ENCODE peak calls at places on chromosomes 7 and 10, in five cellular contexts. P is astrocyte of the spinal cord, D is spleen, H is heart left ventricle, R is breast epithelium. L is an unnamed sample.

GRCh38 chr10:11272915-11273389 is 255.3 kb downstream of the CELF2 start:
- DNase-seq in P (no peak), D (no peak), H (no peak), R (no peak), L (no peak)

GRCh38 chr7:28942158-28942557 is 16.0 kb downstream of the TRIL start:
- DNase-seq in P (no peak), D (no peak), H (no peak), R (no peak), L (no peak)

GRCh38 chr10:94287331-94287730 is 75.4 kb downstream of the NOC3L start:
- DNase-seq in P (no peak), D (no peak), H (no peak), R (no peak), L (peak; percentile 50)

GRCh38 chr7:93889261-93889660 is 1.3 kb downstream of the TFPI2 start:
- DNase-seq in P (peak; percentile 80), D (no peak), H (no peak), R (no peak), L (peak; percentile 90)

GRCh38 chr10:126729314-126729871 is 58.9 kb upstream of the C10orf90 start:
- DNase-seq in P (no peak), D (no peak), H (no peak), R (no peak), L (no peak)

GRCh38 chr10:29141761-29142160 is 147.1 kb upstream of the LYZL1 start:
- DNase-seq in P (peak; percentile 46), D (no peak), H (no peak), R (no peak), L (peak; percentile 68)

GRCh38 chr10:103145860-103146466 is 47.1 kb downstream of the NT5C2 start:
- DNase-seq in P (peak; percentile 83), D (no peak), H (peak; percentile 83), R (no peak), L (peak; percentile 94)

GRCh38 chr10:103917326-103918052 is 495 bp downstream of the STN1 start:
- DNase-seq in P (no peak), D (no peak), H (peak; percentile 52), R (peak; percentile 58), L (no peak)

GRCh38 chr10:63466168-63466935 is 575 bp upstream of the JMJD1C start:
- DNase-seq in P (peak; percentile 70), D (peak; percentile 85), H (peak; percentile 53), R (peak; percentile 58), L (peak; percentile 67)

GRCh38 chr10:129755075-129756020 is 208.7 kb downstream of the EBF3 start:
- DNase-seq in P (no peak), D (peak; percentile 54), H (no peak), R (peak; percentile 33), L (no peak)

GRCh38 chr7:18685961-18686360 is 190.4 kb downstream of the HDAC9 start:
- DNase-seq in P (peak; percentile 35), D (no peak), H (no peak), R (no peak), L (peak; percentile 29)

GRCh38 chr7:91596287-91596686 is 284.2 kb downstream of the MTERF1 start:
- DNase-seq in P (no peak), D (no peak), H (no peak), R (no peak), L (no peak)

GRCh38 chr10:68067029-68067428 is 8.1 kb downstream of the HERC4 start:
- DNase-seq in P (no peak), D (no peak), H (no peak), R (no peak), L (no peak)

GRCh38 chr10:66349726-66350125 is 576.1 kb upstream of the LRRTM3 start:
- DNase-seq in P (peak; percentile 65), D (no peak), H (no peak), R (no peak), L (no peak)

GRCh38 chr10:86325158-86325557 is 41.4 kb downstream of the GRID1 start:
- DNase-seq in P (no peak), D (peak; percentile 38), H (no peak), R (no peak), L (no peak)

GRCh38 chr7:121016976-121017375 is 28.5 kb downstream of the CPED1 start:
- DNase-seq in P (peak; percentile 80), D (no peak), H (no peak), R (no peak), L (peak; percentile 80)

GRCh38 chr7:2232766-2233520 is at the start of gene MAD1L1:
- DNase-seq in P (peak; percentile 92), D (peak; percentile 98), H (peak; percentile 91), R (peak; percentile 90), L (peak; percentile 92)

GRCh38 chr7:52719677-52720076 is 315.8 kb upstream of the POM121L12 start:
- DNase-seq in P (peak; percentile 25), D (no peak), H (no peak), R (no peak), L (no peak)

GRCh38 chr7:106883627-106884026 is 18.5 kb downstream of the PIK3CG start:
- DNase-seq in P (no peak), D (no peak), H (no peak), R (no peak), L (no peak)

GRCh38 chr10:76858721-76859120 is 778.9 kb downstream of the KCNMA1 start:
- DNase-seq in P (no peak), D (no peak), H (no peak), R (no peak), L (no peak)

GRCh38 chr7:70480913-70481579 is 650.9 kb upstream of the GALNT17 start:
- DNase-seq in P (peak; percentile 15), D (no peak), H (no peak), R (no peak), L (no peak)

GRCh38 chr10:67308912-67309311 is 383.1 kb downstream of the LRRTM3 start:
- DNase-seq in P (no peak), D (no peak), H (no peak), R (no peak), L (no peak)

GRCh38 chr10:16989826-16990293 is 139.8 kb downstream of the CUBN start:
- DNase-seq in P (peak; percentile 77), D (no peak), H (no peak), R (no peak), L (no peak)

GRCh38 chr10:9294865-9295264 is 1240.4 kb downstream of the GATA3 start:
- DNase-seq in P (no peak), D (no peak), H (no peak), R (no peak), L (no peak)

GRCh38 chr7:115676080-115676479 is 354.5 kb downstream of the TFEC start:
- DNase-seq in P (peak; percentile 48), D (no peak), H (no peak), R (no peak), L (peak; percentile 63)

GRCh38 chr10:46526682-46527038 is 29.8 kb downstream of the GPRIN2 start:
- DNase-seq in P (no peak), D (peak; percentile 71), H (no peak), R (peak; percentile 51), L (peak; percentile 22)

GRCh38 chr10:60099998-60100747 is 193.8 kb upstream of the CCDC6 start:
- DNase-seq in P (peak; percentile 73), D (no peak), H (no peak), R (no peak), L (peak; percentile 76)

GRCh38 chr10:22712959-22713852 is 1.2 kb downstream of the PIP4K2A start:
- DNase-seq in P (peak; percentile 22), D (peak; percentile 92), H (peak; percentile 32), R (no peak), L (peak; percentile 55)

GRCh38 chr10:22712246-22712958 is 2.0 kb downstream of the PIP4K2A start:
- DNase-seq in P (peak; percentile 69), D (no peak), H (no peak), R (no peak), L (peak; percentile 60)

GRCh38 chr10:22715290-22715625 is 880 bp upstream of the PIP4K2A start:
- DNase-seq in P (no peak), D (no peak), H (no peak), R (no peak), L (no peak)

GRCh38 chr10:22714524-22715289 is at the start of gene PIP4K2A:
- DNase-seq in P (peak; percentile 59), D (peak; percentile 97), H (peak; percentile 85), R (peak; percentile 59), L (peak; percentile 66)

GRCh38 chr10:22713853-22714523 is 390 bp downstream of the PIP4K2A start:
- DNase-seq in P (no peak), D (peak; percentile 92), H (peak; percentile 29), R (no peak), L (peak; percentile 21)
- H3K4me3 ChIP-seq in P (peak overlapping the region; percentile 87), D (peak overlapping the region; percentile 84), H (peak overlapping the region; percentile 93), R (peak overlapping the region; percentile 75), L (peak overlapping the region; percentile 91)

GRCh38 chr10:4509405-4509804 is 316.6 kb upstream of the AKR1E2 start:
- DNase-seq in P (no peak), D (no peak), H (no peak), R (no peak), L (no peak)

GRCh38 chr10:4515711-4516110 is 310.3 kb upstream of the AKR1E2 start:
- DNase-seq in P (no peak), D (no peak), H (no peak), R (no peak), L (no peak)

GRCh38 chr10:4511559-4511958 is 314.4 kb upstream of the AKR1E2 start:
- DNase-seq in P (peak; percentile 35), D (no peak), H (no peak), R (no peak), L (no peak)

GRCh38 chr10:4514445-4515108 is 311.4 kb upstream of the AKR1E2 start:
- DNase-seq in P (no peak), D (no peak), H (peak; percentile 77), R (no peak), L (peak; percentile 42)

GRCh38 chr10:4512557-4513286 is 313.3 kb upstream of the AKR1E2 start:
- DNase-seq in P (peak; percentile 73), D (no peak), H (peak; percentile 51), R (no peak), L (peak; percentile 88)
- TF ChIP-seq CTCF in P (peak; percentile 65), D (peak; percentile 38), H (peak; percentile 58), R (no peak), L (peak; percentile 72)

DNA sequence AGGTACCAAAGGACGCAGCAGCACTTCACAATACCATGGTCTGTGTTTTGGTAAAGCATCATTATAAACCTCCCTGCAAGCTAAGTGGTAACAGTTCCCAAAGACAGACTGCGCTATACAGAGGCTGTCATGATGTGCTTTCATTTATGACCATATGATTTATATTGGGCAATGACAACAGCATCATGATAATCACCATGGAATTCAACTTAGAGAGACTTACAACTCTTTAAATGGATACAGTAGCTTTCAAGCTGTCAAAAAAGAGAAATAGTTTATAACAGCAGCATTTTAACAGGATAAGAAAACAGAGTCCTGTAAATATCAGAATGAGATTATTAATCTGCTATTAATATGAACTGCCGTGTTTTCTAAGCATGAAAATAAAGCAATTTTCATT is 341.7 kb downstream of the GPR37 start:
- DNase-seq in P (no peak), D (no peak), H (no peak), R (no peak), L (no peak)
- H3K4me3 ChIP-seq in P (no peak overlapping the region), D (no peak overlapping the region), H (no peak overlapping the region), R (no peak overlapping the region), L (no peak overlapping the region)

DNA sequence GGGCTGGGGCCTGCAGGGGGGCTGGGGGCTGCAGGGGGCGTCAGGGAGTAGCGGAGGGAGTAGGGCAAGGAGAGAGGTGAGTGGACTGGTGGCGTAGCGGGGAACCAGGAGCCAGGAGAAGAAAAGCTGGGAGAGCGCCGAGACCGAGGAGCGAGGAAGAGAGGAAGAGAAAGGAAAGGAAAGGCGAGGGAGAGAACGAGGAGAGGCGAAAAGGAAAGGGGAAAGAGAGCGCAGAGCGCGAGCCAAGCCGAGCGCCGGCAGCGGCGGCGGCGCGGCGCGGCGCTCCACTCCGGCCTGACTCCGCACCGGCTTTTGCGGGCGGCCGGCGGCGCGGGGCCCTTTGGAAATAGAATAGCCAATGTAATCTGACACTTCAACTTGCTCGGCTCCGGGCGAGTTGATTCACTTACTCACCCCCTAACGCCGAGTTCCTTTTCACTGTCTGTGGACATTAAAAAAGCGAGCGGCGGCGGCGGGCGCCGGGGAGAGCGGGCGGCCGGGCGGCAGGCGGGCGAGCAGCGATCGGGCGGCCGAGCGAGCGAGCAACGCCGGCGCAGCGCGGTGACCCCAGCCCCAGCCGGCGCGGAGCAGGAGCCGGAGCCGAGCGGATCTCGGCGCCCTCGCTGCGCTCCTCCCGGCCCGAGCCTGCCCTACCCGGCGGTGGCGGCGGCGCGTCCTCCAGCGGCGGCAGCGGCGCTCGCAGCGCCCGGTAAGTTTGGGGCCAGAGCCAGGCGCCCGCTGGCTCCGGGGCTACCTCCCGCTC is at the start of gene ZMIZ1:
- DNase-seq in P (peak; percentile 92), D (peak; percentile 95), H (peak; percentile 91), R (peak; percentile 89), L (peak; percentile 95)
- TF ChIP-seq CTCF in P (peak; percentile 28), D (no peak), H (no peak), R (no peak), L (no peak)

L was measured in cardiac fibroblast.